ENCODE peak calls at places on chromosome 3, in nine cellular contexts. L, D, Z, N, Q, T, B, U and X are unnamed samples. For H3K9me3 and H3K36me3, the result is how much of the 10 kb centered on the place peaks cover.

GRCh38 chr3:42655980-42656679 is 2.6 kb downstream of the ZBTB47 start:
- DNase-seq in Z (no peak), T (peak), U (no peak), N (no peak), B (peak), D (no peak), Q (peak), L (no peak), X (no peak)

GRCh38 chr3:138686771-138687221 is 78.2 kb downstream of the FAIM start:
- DNase-seq in Z (peak), D (no peak), T (no peak), B (no peak), Q (no peak), N (no peak), U (no peak), L (peak), X (no peak)

GRCh38 chr3:153400641-153401040 is 238.6 kb downstream of the RAP2B start:
- DNase-seq in Z (no peak), N (no peak), U (no peak), Q (no peak), D (no peak), L (no peak), B (no peak), T (no peak), X (no peak)

GRCh38 chr3:53748512-53749271 is 97.5 kb downstream of the CHDH start:
- DNase-seq in D (no peak), Q (no peak), T (no peak), U (no peak), Z (no peak), L (no peak), N (no peak), B (no peak), X (no peak)

GRCh38 chr3:160928183-160928718 is 172.2 kb downstream of the PPM1L start:
- DNase-seq in L (no peak), U (no peak), Z (no peak), N (no peak), D (no peak), B (no peak), T (no peak), Q (no peak), X (no peak)

GRCh38 chr3:102163039-102163817 is 271.6 kb upstream of the ZPLD1 start:
- DNase-seq in Z (no peak), U (no peak), T (peak), B (no peak), D (no peak), Q (no peak), N (peak), L (peak), X (no peak)

GRCh38 chr3:101495552-101495951 is 17.5 kb downstream of the SENP7 start:
- DNase-seq in Q (no peak), T (no peak), D (no peak), B (no peak), U (no peak), L (no peak), N (no peak), Z (no peak), X (no peak)

GRCh38 chr3:44954962-44955361 is 21.0 kb downstream of the ZDHHC3 start:
- DNase-seq in N (no peak), B (no peak), T (no peak), U (no peak), L (no peak), D (no peak), Q (no peak), Z (no peak), X (no peak)

GRCh38 chr3:38649500-38650247 is at the start of gene SCN5A:
- DNase-seq in U (peak), D (peak), Z (peak), Q (peak), B (peak), N (no peak), T (peak), L (peak), X (no peak)

GRCh38 chr3:178777718-178778411 is 241.6 kb downstream of the KCNMB2 start:
- DNase-seq in B (no peak), N (no peak), Z (no peak), Q (no peak), L (no peak), U (no peak), D (no peak), T (no peak), X (no peak)

GRCh38 chr3:27193056-27193455 is 176.1 kb downstream of the NEK10 start:
- DNase-seq in L (no peak), Q (no peak), U (no peak), N (no peak), T (no peak), D (no peak), Z (no peak), B (no peak), X (no peak)

GRCh38 chr3:9687514-9687913 is 16.1 kb upstream of the CPNE9 start:
- DNase-seq in T (no peak), L (no peak), D (no peak), N (no peak), U (no peak), Z (no peak), B (no peak), Q (no peak), X (no peak)

GRCh38 chr3:122464659-122465058 is 48.8 kb upstream of the WDR5B start:
- DNase-seq in Z (no peak), T (no peak), B (no peak), D (no peak), N (no peak), U (no peak), Q (no peak), L (no peak), X (no peak)

GRCh38 chr3:131749826-131750225 is 247.1 kb upstream of the MRPL3 start:
- DNase-seq in N (no peak), Z (no peak), L (no peak), D (no peak), U (no peak), T (no peak), Q (no peak), B (no peak), X (no peak)

GRCh38 chr3:27726240-27726639 is 4.1 kb upstream of the EOMES start:
- DNase-seq in Q (no peak), T (no peak), B (no peak), U (no peak), L (no peak), Z (no peak), N (no peak), D (no peak), X (no peak)

GRCh38 chr3:172065967-172066762 is 26.8 kb downstream of the FNDC3B start:
- DNase-seq in B (no peak), D (no peak), L (peak), Q (no peak), N (no peak), U (peak), T (no peak), Z (no peak), X (no peak)

DNA sequence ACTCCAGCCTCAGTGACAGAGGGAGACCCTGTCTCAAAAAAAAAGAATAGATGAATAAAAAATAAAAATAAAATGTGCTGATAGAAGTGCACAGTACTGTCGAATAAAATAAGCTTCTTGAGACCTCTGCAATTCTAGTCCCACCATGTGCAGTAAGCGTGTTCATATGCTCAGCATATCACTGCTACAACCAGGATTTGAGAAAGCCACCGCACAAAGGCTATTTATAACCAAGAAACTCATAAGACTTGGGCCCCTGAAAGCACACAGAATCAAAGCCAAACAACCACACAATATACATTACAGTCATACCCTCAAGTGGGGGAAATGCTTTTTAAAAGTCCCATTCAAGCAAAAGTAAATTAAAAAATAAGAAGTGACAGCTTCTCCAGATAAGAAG is 56.5 kb upstream of the FXR1 start:
- DNase-seq in U (no peak), Q (no peak), L (no peak), N (no peak), T (no peak), B (no peak), D (no peak), Z (peak), X (no peak)
- H3K9me3 ChIP-seq in U (under half), Q (under half), L (under half), N (under half), T (under half), B (under half), D (under half), Z (under half), X (under half)

GRCh38 chr3:137647179-137647578 is 116.9 kb upstream of the SOX14 start:
- DNase-seq in T (no peak), B (no peak), Q (no peak), Z (no peak), N (no peak), D (no peak), L (no peak), U (no peak), X (no peak)

GRCh38 chr3:137642831-137643230 is 121.3 kb upstream of the SOX14 start:
- DNase-seq in T (no peak), B (no peak), Z (no peak), D (no peak), L (peak), N (no peak), Q (no peak), U (no peak), X (no peak)

GRCh38 chr3:137641879-137642278 is 122.2 kb upstream of the SOX14 start:
- DNase-seq in D (no peak), B (no peak), Z (no peak), Q (no peak), U (no peak), L (no peak), T (no peak), N (no peak), X (no peak)

GRCh38 chr3:137642305-137642704 is 121.8 kb upstream of the SOX14 start:
- DNase-seq in N (no peak), U (no peak), D (no peak), Q (no peak), Z (no peak), L (no peak), B (no peak), T (no peak), X (no peak)
- H3K4me3 ChIP-seq in N (no peak), U (no peak), D (no peak), Q (no peak), Z (no peak), L (no peak), B (no peak), T (no peak), X (no peak)

GRCh38 chr3:70972855-70973254 is 610.7 kb downstream of the FOXP1 start:
- DNase-seq in N (no peak), D (no peak), Z (no peak), U (no peak), L (no peak), T (no peak), Q (no peak), B (no peak), X (no peak)
- H3K36me3 ChIP-seq in N (under half), D (half or more), Z (under half), U (under half), L (under half), T (under half), Q (under half), B (half or more), X (under half)

GRCh38 chr3:142664311-142664710 is 59.5 kb upstream of the TRPC1 start:
- DNase-seq in L (no peak), T (no peak), N (no peak), Z (no peak), U (no peak), B (no peak), D (no peak), Q (no peak), X (no peak)
- H3K9me3 ChIP-seq in L (under half), T (under half), N (under half), Z (under half), U (under half), B (under half), D (under half), Q (under half), X (under half)